ENCODE peak calls at places on chromosomes 7 and 10, in seven cellular contexts. S is activated CD4-positive, alpha-beta T cell treated with anti-CD3 and anti-CD28 coated beads for 24 hours; P is GM23248; F is uterus; Y is Kasumi-1; V is amniotic epithelial cell; W is HT1080. E is an unnamed sample.

GRCh38 chr10:61931620-61932332 is 30.3 kb downstream of the ARID5B start:
- DNase-seq in S (no peak), P (no peak), F (no peak), Y (no peak), V (peak), W (peak), E (no peak)

GRCh38 chr10:59779656-59780521 is 26.6 kb upstream of the MRLN start:
- DNase-seq in S (no peak), P (peak), F (no peak), Y (no peak), V (no peak), W (no peak), E (no peak)

GRCh38 chr10:21285207-21285606 is 240.3 kb downstream of the SKIDA1 start:
- DNase-seq in S (no peak), P (no peak), F (no peak), Y (no peak), V (no peak), W (no peak), E (no peak)

GRCh38 chr7:53607961-53608360 is 572.5 kb downstream of the POM121L12 start:
- DNase-seq in S (no peak), P (no peak), F (no peak), Y (no peak), V (no peak), W (no peak), E (no peak)

GRCh38 chr7:2211926-2212325 is 20.8 kb downstream of the MAD1L1 start:
- DNase-seq in S (no peak), P (no peak), F (no peak), Y (no peak), V (no peak), W (no peak), E (no peak)

GRCh38 chr10:45199380-45199740 is 116.0 kb downstream of the OR13A1 start:
- DNase-seq in S (no peak), P (no peak), F (no peak), Y (no peak), V (no peak), W (no peak), E (no peak)

GRCh38 chr10:63376560-63377304 is 89.0 kb downstream of the JMJD1C start:
- DNase-seq in S (no peak), P (peak), F (no peak), Y (no peak), V (peak), W (peak), E (no peak)

GRCh38 chr10:102398172-102399020 is 2.9 kb downstream of the NFKB2 start:
- DNase-seq in S (no peak), P (no peak), F (no peak), Y (no peak), V (no peak), W (no peak), E (no peak)

GRCh38 chr7:143384148-143384547 is 3.0 kb downstream of the ZYX start:
- DNase-seq in S (no peak), P (peak), F (no peak), Y (no peak), V (peak), W (no peak), E (peak)

GRCh38 chr10:80172896-80173295 is 32.4 kb downstream of the ANXA11 start:
- DNase-seq in S (no peak), P (no peak), F (no peak), Y (no peak), V (no peak), W (no peak), E (no peak)

GRCh38 chr10:50576995-50577394 is 46.8 kb downstream of the SGMS1 start:
- DNase-seq in S (no peak), P (no peak), F (no peak), Y (no peak), V (no peak), W (no peak), E (no peak)

GRCh38 chr7:1598961-1599360 is 29.1 kb upstream of the PSMG3 start:
- DNase-seq in S (no peak), P (no peak), F (no peak), Y (no peak), V (no peak), W (no peak), E (no peak)

GRCh38 chr10:1543596-1543995 is 193.7 kb downstream of the ADARB2 start:
- DNase-seq in S (no peak), P (no peak), F (no peak), Y (no peak), V (no peak), W (no peak), E (no peak)

GRCh38 chr7:105139381-105139780 is 125.4 kb downstream of the KMT2E start:
- DNase-seq in S (no peak), P (no peak), F (no peak), Y (no peak), V (no peak), W (no peak), E (no peak)

GRCh38 chr7:101951757-101952156 is 134.3 kb downstream of the CUX1 start:
- DNase-seq in S (no peak), P (no peak), F (no peak), Y (no peak), V (no peak), W (no peak), E (no peak)

GRCh38 chr7:159027803-159028455 is 116.7 kb downstream of the VIPR2 start:
- DNase-seq in S (no peak), P (peak), F (no peak), Y (no peak), V (no peak), W (no peak), E (no peak)

GRCh38 chr10:99711129-99711719 is 20.7 kb downstream of the COX15 start:
- DNase-seq in S (no peak), P (peak), F (no peak), Y (peak), V (peak), W (peak), E (no peak)

GRCh38 chr10:31456463-31456862 is 137.4 kb downstream of the ZEB1 start:
- DNase-seq in S (no peak), P (peak), F (no peak), Y (no peak), V (peak), W (no peak), E (no peak)

GRCh38 chr7:131071786-131072504 is 255.7 kb upstream of the MKLN1 start:
- DNase-seq in S (no peak), P (peak), F (peak), Y (peak), V (peak), W (peak), E (no peak)

GRCh38 chr10:119815671-119816070 is 57.0 kb downstream of the MCMBP start:
- DNase-seq in S (no peak), P (no peak), F (no peak), Y (no peak), V (no peak), W (no peak), E (no peak)

E was measured in gastrocnemius medialis.